ENCODE peak calls at places on chromosomes 11 and 22, in eight cellular contexts. D is gastrocnemius medialis, J is GM12891, Y is spleen, V is germinal center, H is cardiac fibroblast, B is pancreas, P is BJ. A is an unnamed sample.

GRCh38 chr11:68677432-68677831 is 6.9 kb upstream of the GAL start:
- DNase-seq in P (peak), H (peak), V (no peak), Y (no peak), B (no peak), D (no peak), J (no peak), A (peak)

GRCh38 chr11:125968363-125968762 is 22.5 kb downstream of the VSIG10L2 start:
- DNase-seq in P (no peak), D (no peak), Y (no peak), J (no peak), H (peak), B (no peak), V (no peak), A (no peak)

GRCh38 chr11:20315800-20316199 is 47.7 kb upstream of the HTATIP2 start:
- DNase-seq in D (no peak), V (no peak), J (no peak), B (no peak), P (no peak), H (no peak), Y (no peak), A (no peak)

GRCh38 chr11:68164437-68164836 is 43.2 kb upstream of the CHKA start:
- DNase-seq in J (no peak), V (no peak), B (no peak), P (no peak), D (no peak), H (no peak), Y (no peak), A (peak)

GRCh38 chr11:34439521-34440258 is 956 bp downstream of the CAT start:
- DNase-seq in D (no peak), J (no peak), H (no peak), B (no peak), P (no peak), V (no peak), Y (no peak), A (no peak)

GRCh38 chr22:44738347-44738715 is 14.0 kb upstream of the ARHGAP8 start:
- DNase-seq in H (no peak), B (peak), J (no peak), D (no peak), Y (no peak), V (no peak), P (no peak), A (no peak)

GRCh38 chr22:23120415-23120899 is 21.3 kb downstream of the RSPH14 start:
- DNase-seq in B (no peak), P (no peak), Y (no peak), J (no peak), V (no peak), H (no peak), D (no peak), A (no peak)

GRCh38 chr11:1938343-1939005 is 8.7 kb upstream of the MRPL23 start:
- DNase-seq in Y (peak), B (peak), H (no peak), J (peak), V (no peak), D (peak), P (no peak), A (no peak)

GRCh38 chr11:15942126-15942525 is 414.2 kb downstream of the SOX6 start:
- DNase-seq in D (no peak), B (no peak), J (no peak), Y (no peak), P (no peak), H (no peak), V (no peak), A (no peak)

GRCh38 chr11:129704831-129705230 is 110.8 kb upstream of the TMEM45B start:
- DNase-seq in D (no peak), B (no peak), J (no peak), P (no peak), Y (no peak), V (no peak), H (no peak), A (no peak)

GRCh38 chr11:130180491-130180890 is 20.9 kb downstream of the ST14 start:
- DNase-seq in H (peak), V (peak), P (no peak), B (peak), D (no peak), Y (no peak), J (no peak), A (peak)

GRCh38 chr11:79371724-79372123 is 69.1 kb downstream of the TENM4 start:
- DNase-seq in Y (no peak), V (no peak), D (no peak), H (no peak), B (no peak), P (no peak), J (no peak), A (no peak)

GRCh38 chr11:133906241-133906640 is 50.5 kb downstream of the IGSF9B start:
- DNase-seq in J (no peak), B (no peak), D (no peak), Y (peak), P (no peak), V (no peak), H (no peak), A (no peak)

GRCh38 chr11:9530020-9530628 is 43.3 kb upstream of the WEE1 start:
- DNase-seq in J (no peak), D (no peak), V (no peak), H (peak), P (no peak), Y (no peak), B (no peak), A (no peak)

GRCh38 chr22:41021039-41021654 is 70.0 kb downstream of the RBX1 start:
- DNase-seq in Y (peak), J (no peak), B (peak), V (no peak), P (no peak), H (no peak), D (peak), A (no peak)

GRCh38 chr11:102883132-102883531 is 8.3 kb upstream of the MMP12 start:
- DNase-seq in H (no peak), D (no peak), B (no peak), J (no peak), V (no peak), P (no peak), Y (no peak), A (no peak)